ENCODE peak calls at places on chromosomes 11 and 22, in ten cellular contexts. R, Y, P, D, S, Z, H, T, C and F are unnamed samples.

GRCh38 chr22:46780453-46780852 is 18.0 kb downstream of the TBC1D22A start:
- DNase-seq in R (no peak), Y (no peak), P (no peak), D (no peak), S (no peak), Z (no peak), H (no peak), T (no peak), C (no peak), F (no peak)

GRCh38 chr11:130629039-130629438 is 180.6 kb downstream of the ADAMTS15 start:
- DNase-seq in R (no peak), Y (peak; percentile 4), P (no peak), D (no peak), S (no peak), Z (no peak), H (no peak), T (no peak), C (no peak), F (no peak)

GRCh38 chr11:35232961-35233360 is 94.0 kb downstream of the CD44 start:
- DNase-seq in R (no peak), Y (no peak), P (no peak), D (no peak), S (no peak), Z (no peak), H (no peak), T (no peak), C (no peak), F (no peak)

GRCh38 chr11:60633645-60634044 is 65.8 kb upstream of the MS4A8 start:
- DNase-seq in R (no peak), Y (no peak), P (no peak), D (no peak), S (no peak), Z (no peak), H (no peak), T (no peak), C (no peak), F (no peak)

GRCh38 chr22:35170716-35171697 is 86.3 kb upstream of the HMGXB4 start:
- DNase-seq in R (no peak), Y (no peak), P (no peak), D (no peak), S (no peak), Z (no peak), H (no peak), T (no peak), C (no peak), F (no peak)

GRCh38 chr22:39959640-39960447 is at the start of gene TMA7B:
- DNase-seq in R (no peak), Y (no peak), P (peak; percentile 58), D (peak; percentile 9), S (no peak), Z (peak; percentile 69), H (no peak), T (peak; percentile 32), C (no peak), F (no peak)

GRCh38 chr11:58926251-58926650 is 13.0 kb upstream of the GLYATL1 start:
- DNase-seq in R (no peak), Y (no peak), P (no peak), D (no peak), S (no peak), Z (peak; percentile 17), H (no peak), T (no peak), C (no peak), F (no peak)

GRCh38 chr11:104324276-104324675 is 160.3 kb upstream of the PDGFD start:
- DNase-seq in R (no peak), Y (no peak), P (no peak), D (no peak), S (no peak), Z (no peak), H (no peak), T (no peak), C (no peak), F (no peak)

GRCh38 chr22:17446704-17447103 is 77.4 kb downstream of the CECR2 start:
- DNase-seq in R (no peak), Y (no peak), P (no peak), D (no peak), S (no peak), Z (no peak), H (no peak), T (no peak), C (no peak), F (no peak)

GRCh38 chr11:44083906-44084305 is 11.6 kb upstream of the EXT2 start:
- DNase-seq in R (no peak), Y (no peak), P (no peak), D (no peak), S (no peak), Z (peak; percentile 10), H (no peak), T (no peak), C (no peak), F (no peak)

GRCh38 chr22:39622881-39623367 is 52.4 kb downstream of the CACNA1I start:
- DNase-seq in R (peak; percentile 58), Y (no peak), P (no peak), D (peak; percentile 49), S (no peak), Z (no peak), H (peak; percentile 72), T (no peak), C (peak; percentile 75), F (no peak)

GRCh38 chr11:58965246-58965985 is 26.1 kb downstream of the GLYATL1 start:
- DNase-seq in R (no peak), Y (no peak), P (peak; percentile 59), D (no peak), S (no peak), Z (no peak), H (no peak), T (no peak), C (no peak), F (no peak)

GRCh38 chr22:27278986-27279385 is 522.6 kb downstream of the MN1 start:
- DNase-seq in R (no peak), Y (no peak), P (no peak), D (no peak), S (no peak), Z (no peak), H (no peak), T (no peak), C (no peak), F (no peak)

GRCh38 chr11:74680035-74680671 is 51.1 kb downstream of the CHRDL2 start:
- DNase-seq in R (no peak), Y (peak; percentile 51), P (no peak), D (no peak), S (no peak), Z (no peak), H (no peak), T (no peak), C (no peak), F (no peak)